ENCODE peak calls at places on chromosomes 16 and 17, in six cellular contexts. One of them, this sample, is unnamed.

GRCh38 chr17:6496636-6497441 is 52.6 kb downstream of the PIMREG start:
- DNase-seq in bronchial epithelial cell: no peak
- DNase-seq in left ventricle myocardium inferior: no peak
- DNase-seq in OCI-LY7: peak; percentile 59
- DNase-seq in GM13977: no peak
- DNase-seq in fibroblast of mammary gland: no peak
- DNase-seq in this sample: no peak

GRCh38 chr17:50946891-50947843 is 81.0 kb upstream of the TOB1 start:
- DNase-seq in GM13977: peak; percentile 12
- DNase-seq in left ventricle myocardium inferior: no peak
- DNase-seq in OCI-LY7: no peak
- DNase-seq in bronchial epithelial cell: no peak
- DNase-seq in fibroblast of mammary gland: no peak
- DNase-seq in this sample: no peak

GRCh38 chr16:67395458-67396158 is 2.3 kb upstream of the TPPP3 start:
- DNase-seq in bronchial epithelial cell: peak; percentile 30
- DNase-seq in fibroblast of mammary gland: no peak
- DNase-seq in OCI-LY7: no peak
- DNase-seq in GM13977: peak; percentile 28
- DNase-seq in left ventricle myocardium inferior: no peak
- DNase-seq in this sample: no peak

GRCh38 chr16:19356024-19356952 is 61.4 kb upstream of the TMC5 start:
- DNase-seq in bronchial epithelial cell: no peak
- DNase-seq in OCI-LY7: no peak
- DNase-seq in GM13977: no peak
- DNase-seq in left ventricle myocardium inferior: no peak
- DNase-seq in fibroblast of mammary gland: no peak
- DNase-seq in this sample: no peak

GRCh38 chr17:28644782-28645575 is at the start of gene BLTP2:
- DNase-seq in GM13977: peak; percentile 99
- DNase-seq in bronchial epithelial cell: peak; percentile 85
- DNase-seq in fibroblast of mammary gland: peak; percentile 89
- DNase-seq in left ventricle myocardium inferior: peak; percentile 97
- DNase-seq in OCI-LY7: peak; percentile 97
- DNase-seq in this sample: peak; percentile 96

GRCh38 chr17:20089795-20090547 is 80.8 kb downstream of the SPECC1 start:
- DNase-seq in left ventricle myocardium inferior: no peak
- DNase-seq in GM13977: no peak
- DNase-seq in bronchial epithelial cell: no peak
- DNase-seq in fibroblast of mammary gland: no peak
- DNase-seq in OCI-LY7: no peak
- DNase-seq in this sample: no peak

GRCh38 chr16:2874584-2875362 is 8.2 kb upstream of the FLYWCH2 start:
- DNase-seq in left ventricle myocardium inferior: peak; percentile 82
- DNase-seq in OCI-LY7: peak; percentile 79
- DNase-seq in GM13977: peak; percentile 80
- DNase-seq in bronchial epithelial cell: peak; percentile 30
- DNase-seq in fibroblast of mammary gland: peak; percentile 75
- DNase-seq in this sample: peak; percentile 81

GRCh38 chr16:56372013-56372634 is 53.2 kb downstream of the AMFR start:
- DNase-seq in fibroblast of mammary gland: no peak
- DNase-seq in bronchial epithelial cell: no peak
- DNase-seq in GM13977: no peak
- DNase-seq in left ventricle myocardium inferior: no peak
- DNase-seq in OCI-LY7: no peak
- DNase-seq in this sample: no peak

GRCh38 chr17:46193626-46194392 is 580 bp upstream of the KANSL1 start:
- DNase-seq in bronchial epithelial cell: peak; percentile 82
- DNase-seq in GM13977: peak; percentile 94
- DNase-seq in fibroblast of mammary gland: peak; percentile 91
- DNase-seq in left ventricle myocardium inferior: peak; percentile 95
- DNase-seq in OCI-LY7: peak; percentile 94
- DNase-seq in this sample: peak; percentile 94

GRCh38 chr17:49872776-49873377 is 25.0 kb upstream of the TAC4 start:
- DNase-seq in left ventricle myocardium inferior: no peak
- DNase-seq in fibroblast of mammary gland: no peak
- DNase-seq in OCI-LY7: no peak
- DNase-seq in GM13977: no peak
- DNase-seq in bronchial epithelial cell: no peak
- DNase-seq in this sample: no peak

GRCh38 chr17:4796550-4796915 is 569 bp downstream of the PSMB6 start:
- DNase-seq in left ventricle myocardium inferior: no peak
- DNase-seq in bronchial epithelial cell: no peak
- DNase-seq in fibroblast of mammary gland: peak; percentile 44
- DNase-seq in OCI-LY7: no peak
- DNase-seq in GM13977: no peak
- DNase-seq in this sample: no peak

GRCh38 chr16:983044-984030 is 1.8 kb downstream of the SOX8 start:
- DNase-seq in OCI-LY7: no peak
- DNase-seq in fibroblast of mammary gland: no peak
- DNase-seq in bronchial epithelial cell: no peak
- DNase-seq in GM13977: no peak
- DNase-seq in left ventricle myocardium inferior: no peak
- DNase-seq in this sample: no peak

GRCh38 chr17:14717849-14718248 is 417.0 kb downstream of the HS3ST3B1 start:
- DNase-seq in OCI-LY7: no peak
- DNase-seq in left ventricle myocardium inferior: no peak
- DNase-seq in GM13977: no peak
- DNase-seq in bronchial epithelial cell: no peak
- DNase-seq in fibroblast of mammary gland: no peak
- DNase-seq in this sample: no peak

GRCh38 chr17:63447688-63448005 is 1.5 kb upstream of the CYB561 start:
- DNase-seq in GM13977: no peak
- DNase-seq in bronchial epithelial cell: no peak
- DNase-seq in fibroblast of mammary gland: no peak
- DNase-seq in left ventricle myocardium inferior: no peak
- DNase-seq in OCI-LY7: no peak
- DNase-seq in this sample: no peak

GRCh38 chr17:63445571-63446217 is 412 bp downstream of the CYB561 start:
- DNase-seq in fibroblast of mammary gland: no peak
- DNase-seq in OCI-LY7: no peak
- DNase-seq in bronchial epithelial cell: peak; percentile 24
- DNase-seq in left ventricle myocardium inferior: no peak
- DNase-seq in GM13977: peak; percentile 78
- DNase-seq in this sample: peak; percentile 87

GRCh38 chr17:63445065-63445464 is 1.0 kb downstream of the CYB561 start:
- DNase-seq in GM13977: no peak
- DNase-seq in OCI-LY7: no peak
- DNase-seq in bronchial epithelial cell: no peak
- DNase-seq in fibroblast of mammary gland: no peak
- DNase-seq in left ventricle myocardium inferior: no peak
- DNase-seq in this sample: no peak

GRCh38 chr17:63446981-63447687 is 1.0 kb upstream of the CYB561 start:
- DNase-seq in GM13977: no peak
- DNase-seq in OCI-LY7: no peak
- DNase-seq in bronchial epithelial cell: peak; percentile 29
- DNase-seq in fibroblast of mammary gland: no peak
- DNase-seq in left ventricle myocardium inferior: no peak
- DNase-seq in this sample: peak; percentile 73

GRCh38 chr17:63446218-63446980 is at the start of gene CYB561:
- DNase-seq in left ventricle myocardium inferior: peak; percentile 75
- DNase-seq in fibroblast of mammary gland: peak; percentile 63
- DNase-seq in bronchial epithelial cell: peak; percentile 32
- DNase-seq in GM13977: peak; percentile 96
- DNase-seq in OCI-LY7: no peak
- DNase-seq in this sample: peak; percentile 99
- TF ChIP-seq CTCF in left ventricle myocardium inferior: peak; percentile 25
- TF ChIP-seq CTCF in fibroblast of mammary gland: no peak
- TF ChIP-seq CTCF in bronchial epithelial cell: peak; percentile 45
- TF ChIP-seq CTCF in GM13977: peak; percentile 27
- TF ChIP-seq CTCF in OCI-LY7: no peak
- TF ChIP-seq CTCF in this sample: peak; percentile 9

GRCh38 chr16:21597571-21598030 is 1.8 kb upstream of the METTL9 start:
- DNase-seq in fibroblast of mammary gland: no peak
- DNase-seq in GM13977: no peak
- DNase-seq in OCI-LY7: peak; percentile 39
- DNase-seq in bronchial epithelial cell: no peak
- DNase-seq in left ventricle myocardium inferior: no peak
- DNase-seq in this sample: no peak

GRCh38 chr16:21599994-21600773 is 807 bp downstream of the METTL9 start:
- DNase-seq in fibroblast of mammary gland: peak; percentile 48
- DNase-seq in OCI-LY7: peak; percentile 69
- DNase-seq in GM13977: peak; percentile 36
- DNase-seq in bronchial epithelial cell: peak; percentile 68
- DNase-seq in left ventricle myocardium inferior: no peak
- DNase-seq in this sample: peak; percentile 65

GRCh38 chr16:21602785-21603184 is 3.4 kb downstream of the METTL9 start:
- DNase-seq in GM13977: no peak
- DNase-seq in bronchial epithelial cell: no peak
- DNase-seq in OCI-LY7: no peak
- DNase-seq in left ventricle myocardium inferior: no peak
- DNase-seq in fibroblast of mammary gland: no peak
- DNase-seq in this sample: no peak

GRCh38 chr16:21598676-21599157 is 660 bp upstream of the METTL9 start:
- DNase-seq in GM13977: no peak
- DNase-seq in OCI-LY7: peak; percentile 41
- DNase-seq in left ventricle myocardium inferior: no peak
- DNase-seq in bronchial epithelial cell: no peak
- DNase-seq in fibroblast of mammary gland: no peak
- DNase-seq in this sample: no peak

GRCh38 chr16:21599158-21599993 is at the start of gene METTL9:
- DNase-seq in OCI-LY7: peak; percentile 97
- DNase-seq in fibroblast of mammary gland: peak; percentile 91
- DNase-seq in bronchial epithelial cell: peak; percentile 80
- DNase-seq in left ventricle myocardium inferior: peak; percentile 95
- DNase-seq in GM13977: peak; percentile 94
- DNase-seq in this sample: peak; percentile 97
- TF ChIP-seq CTCF in OCI-LY7: no peak
- TF ChIP-seq CTCF in fibroblast of mammary gland: no peak
- TF ChIP-seq CTCF in bronchial epithelial cell: no peak
- TF ChIP-seq CTCF in left ventricle myocardium inferior: peak; percentile 18
- TF ChIP-seq CTCF in GM13977: no peak
- TF ChIP-seq CTCF in this sample: no peak

GRCh38 chr16:75591001-75591852 is 25.0 kb downstream of the GABARAPL2 start:
- DNase-seq in fibroblast of mammary gland: peak; percentile 75
- DNase-seq in left ventricle myocardium inferior: peak; percentile 69
- DNase-seq in OCI-LY7: no peak
- DNase-seq in bronchial epithelial cell: peak; percentile 20
- DNase-seq in GM13977: no peak
- DNase-seq in this sample: no peak
- TF ChIP-seq CTCF in fibroblast of mammary gland: no peak
- TF ChIP-seq CTCF in left ventricle myocardium inferior: no peak
- TF ChIP-seq CTCF in OCI-LY7: no peak
- TF ChIP-seq CTCF in bronchial epithelial cell: no peak
- TF ChIP-seq CTCF in GM13977: no peak
- TF ChIP-seq CTCF in this sample: no peak

GRCh38 chr16:17277981-17278381 is 192.8 kb downstream of the XYLT1 start:
- DNase-seq in left ventricle myocardium inferior: no peak
- DNase-seq in OCI-LY7: peak; percentile 74
- DNase-seq in GM13977: peak; percentile 31
- DNase-seq in bronchial epithelial cell: no peak
- DNase-seq in fibroblast of mammary gland: peak; percentile 22
- DNase-seq in this sample: peak; percentile 62
- TF ChIP-seq CTCF in left ventricle myocardium inferior: peak; percentile 65
- TF ChIP-seq CTCF in OCI-LY7: peak; percentile 82
- TF ChIP-seq CTCF in GM13977: peak; percentile 71
- TF ChIP-seq CTCF in bronchial epithelial cell: no peak
- TF ChIP-seq CTCF in fibroblast of mammary gland: peak; percentile 37
- TF ChIP-seq CTCF in this sample: peak; percentile 53

GRCh38 chr17:70624208-70624607 is 454.9 kb downstream of the KCNJ2 start:
- DNase-seq in bronchial epithelial cell: no peak
- DNase-seq in GM13977: no peak
- DNase-seq in OCI-LY7: no peak
- DNase-seq in left ventricle myocardium inferior: no peak
- DNase-seq in fibroblast of mammary gland: no peak
- DNase-seq in this sample: no peak

GRCh38 chr17:70629902-70630301 is 460.6 kb downstream of the KCNJ2 start:
- DNase-seq in bronchial epithelial cell: peak; percentile 12
- DNase-seq in GM13977: no peak
- DNase-seq in OCI-LY7: peak; percentile 7
- DNase-seq in left ventricle myocardium inferior: no peak
- DNase-seq in fibroblast of mammary gland: peak; percentile 4
- DNase-seq in this sample: no peak
- TF ChIP-seq CTCF in bronchial epithelial cell: peak; percentile 24
- TF ChIP-seq CTCF in GM13977: no peak
- TF ChIP-seq CTCF in OCI-LY7: peak; percentile 60
- TF ChIP-seq CTCF in left ventricle myocardium inferior: peak; percentile 61
- TF ChIP-seq CTCF in fibroblast of mammary gland: no peak
- TF ChIP-seq CTCF in this sample: no peak

DNA sequence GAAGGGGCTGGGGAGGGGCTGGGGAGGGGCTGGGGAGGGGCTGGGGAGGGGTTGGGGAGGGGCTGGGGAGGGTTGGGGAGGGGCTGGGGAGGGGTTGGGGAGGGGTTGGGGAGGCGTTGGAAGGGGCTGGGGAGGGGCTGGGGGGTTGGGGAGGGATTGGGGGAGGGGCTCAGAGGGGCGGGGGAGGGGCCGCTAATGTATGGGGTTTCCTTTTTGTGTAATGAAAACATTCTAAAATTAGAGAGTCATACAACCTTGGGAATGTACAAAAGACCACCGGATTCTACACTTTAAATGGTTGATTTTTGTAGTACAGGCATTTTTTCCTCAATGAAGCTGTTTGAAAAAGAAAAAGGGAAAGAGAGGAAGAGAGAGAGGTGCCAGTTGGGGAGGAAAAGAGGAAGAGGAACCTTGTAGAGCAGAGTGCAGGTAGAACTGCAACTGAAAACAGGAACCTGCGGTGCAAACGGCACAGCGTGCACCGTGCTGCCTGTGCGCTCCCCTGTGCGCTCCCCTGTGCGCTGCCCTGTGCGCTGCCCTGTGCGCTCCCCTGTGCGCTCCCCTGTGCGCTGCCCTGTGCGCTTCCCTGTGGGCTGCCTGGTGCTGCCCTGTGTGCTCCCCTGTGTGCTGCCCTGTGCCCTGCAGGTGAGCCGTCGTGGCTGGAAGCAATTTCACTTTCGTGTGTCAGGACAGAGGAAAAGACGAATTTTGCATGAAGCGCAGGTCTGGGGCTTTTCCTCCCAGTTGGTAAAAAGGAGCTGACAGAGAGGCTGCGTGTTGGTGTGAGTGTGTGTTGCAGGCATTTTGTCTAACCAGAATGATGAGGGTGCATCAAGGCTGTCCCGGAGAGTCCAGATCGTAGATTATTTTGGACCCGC is 40.8 kb downstream of the METRNL start:
- DNase-seq in OCI-LY7: peak; percentile 98
- DNase-seq in bronchial epithelial cell: no peak
- DNase-seq in fibroblast of mammary gland: no peak
- DNase-seq in left ventricle myocardium inferior: peak; percentile 20
- DNase-seq in GM13977: peak; percentile 92
- DNase-seq in this sample: peak; percentile 77
- TF ChIP-seq CTCF in OCI-LY7: no peak
- TF ChIP-seq CTCF in bronchial epithelial cell: no peak
- TF ChIP-seq CTCF in fibroblast of mammary gland: no peak
- TF ChIP-seq CTCF in left ventricle myocardium inferior: no peak
- TF ChIP-seq CTCF in GM13977: no peak
- TF ChIP-seq CTCF in this sample: no peak

GRCh38 chr16:71441348-71441781 is 489 bp downstream of the TLE7 start:
- DNase-seq in OCI-LY7: no peak
- DNase-seq in left ventricle myocardium inferior: no peak
- DNase-seq in GM13977: peak; percentile 46
- DNase-seq in fibroblast of mammary gland: no peak
- DNase-seq in bronchial epithelial cell: no peak
- DNase-seq in this sample: no peak
- TF ChIP-seq CTCF in OCI-LY7: no peak
- TF ChIP-seq CTCF in left ventricle myocardium inferior: peak; percentile 20
- TF ChIP-seq CTCF in GM13977: peak; percentile 53
- TF ChIP-seq CTCF in fibroblast of mammary gland: no peak
- TF ChIP-seq CTCF in bronchial epithelial cell: peak; percentile 20
- TF ChIP-seq CTCF in this sample: peak; percentile 31

GRCh38 chr17:2421315-2422147 is 20.7 kb upstream of the MNT start:
- DNase-seq in bronchial epithelial cell: no peak
- DNase-seq in left ventricle myocardium inferior: no peak
- DNase-seq in OCI-LY7: peak; percentile 16
- DNase-seq in GM13977: no peak
- DNase-seq in fibroblast of mammary gland: peak; percentile 33
- DNase-seq in this sample: no peak
- TF ChIP-seq CTCF in bronchial epithelial cell: peak; percentile 43
- TF ChIP-seq CTCF in left ventricle myocardium inferior: peak; percentile 29
- TF ChIP-seq CTCF in OCI-LY7: peak; percentile 41
- TF ChIP-seq CTCF in GM13977: no peak
- TF ChIP-seq CTCF in fibroblast of mammary gland: peak; percentile 17
- TF ChIP-seq CTCF in this sample: no peak

This sample was measured in B cell.